ENCODE peak calls at places on chromosomes 16 and 17, in six cellular contexts. A is Jurkat, Clone E6-1; Z is glutamatergic neuron; F is effector memory CD8-positive, alpha-beta T cell; Y is lung microvascular endothelial cell; K is cardiac fibroblast. D is an unnamed sample.

GRCh38 chr17:36661047-36661666 is 59.8 kb downstream of the MRM1 start:
- DNase-seq in K (no peak), Y (no peak), Z (peak; percentile 41), F (no peak), A (no peak), D (no peak)

GRCh38 chr17:46061435-46061834 is 62.4 kb downstream of the STH start:
- DNase-seq in F (no peak), Z (no peak), A (no peak), K (peak; percentile 53), Y (peak; percentile 16), D (no peak)

GRCh38 chr16:56897026-56897799 is 32.2 kb downstream of the SLC12A3 start:
- DNase-seq in K (no peak), F (no peak), Z (no peak), Y (no peak), A (no peak), D (no peak)

GRCh38 chr16:19136549-19137196 is 22.9 kb downstream of the ITPRIPL2 start:
- DNase-seq in Z (no peak), Y (no peak), K (peak; percentile 33), F (no peak), A (no peak), D (no peak)

GRCh38 chr17:18921912-18922451 is 30.0 kb upstream of the SLC5A10 start:
- DNase-seq in K (peak; percentile 61), Y (peak; percentile 3), F (no peak), Z (no peak), A (no peak), D (no peak)

GRCh38 chr17:83195330-83196087 is 116.1 kb downstream of the METRNL start:
- DNase-seq in Z (peak; percentile 4), F (no peak), A (no peak), K (peak; percentile 71), Y (no peak), D (no peak)

GRCh38 chr16:66441586-66442375 is 14.7 kb downstream of the BEAN1 start:
- DNase-seq in Z (no peak), A (no peak), Y (no peak), F (no peak), K (peak; percentile 47), D (no peak)

GRCh38 chr16:81767987-81768592 is 11.0 kb upstream of the PLCG2 start:
- DNase-seq in A (no peak), Y (no peak), K (no peak), Z (no peak), F (no peak), D (no peak)

GRCh38 chr17:55062921-55063320 is 94.4 kb downstream of the STXBP4 start:
- DNase-seq in F (no peak), Y (no peak), A (no peak), K (peak; percentile 68), Z (no peak), D (no peak)

GRCh38 chr17:49210158-49211029 is at the start of the genes ABI3 and GNGT2:
- DNase-seq in Y (peak; percentile 90), Z (no peak), F (peak; percentile 52), A (peak; percentile 65), K (peak; percentile 32), D (no peak)

GRCh38 chr17:83062818-83063671 is 16.4 kb upstream of the METRNL start:
- DNase-seq in F (no peak), K (no peak), Z (peak; percentile 11), Y (no peak), A (no peak), D (peak; percentile 62)

GRCh38 chr17:57999496-58000017 is 7.5 kb downstream of the SRSF1 start:
- DNase-seq in F (peak; percentile 21), Y (peak; percentile 80), A (peak; percentile 82), Z (no peak), K (peak; percentile 89), D (no peak)

GRCh38 chr17:59126809-59127417 is 20.2 kb upstream of the TRIM37 start:
- DNase-seq in A (no peak), K (no peak), Y (no peak), F (no peak), Z (no peak), D (no peak)

GRCh38 chr16:46974352-46974751 is 878 bp upstream of the DNAJA2 start:
- DNase-seq in Y (peak; percentile 13), K (peak; percentile 26), F (peak; percentile 24), Z (no peak), A (peak; percentile 56), D (no peak)

D was measured in type B pancreatic cell.